ENCODE peak calls at places on chromosomes 6 and 20, in eight cellular contexts. One of them, this sample, is unnamed.

GRCh38 chr20:62363920-62364851 is 2.9 kb downstream of the LAMA5 start:
- DNase-seq in endothelial cell: no peak
- DNase-seq in Right ventricle myocardium inferior: peak
- DNase-seq in neural progenitor cell: peak
- DNase-seq in SK-MEL-5: no peak
- DNase-seq in left cardiac atrium: peak
- DNase-seq in stomach: no peak
- DNase-seq in stimulated activated CD4-positive, alpha-beta T cell treated with anti-CD3 and anti-CD28 coated beads, Interleukin-1b, Interleukin-23, amount 100 ng/mL, for 24 hours: no peak
- DNase-seq in this sample: peak

GRCh38 chr6:68994561-68994960 is 359.5 kb downstream of the ADGRB3 start:
- DNase-seq in SK-MEL-5: no peak
- DNase-seq in endothelial cell: no peak
- DNase-seq in stomach: no peak
- DNase-seq in Right ventricle myocardium inferior: no peak
- DNase-seq in left cardiac atrium: no peak
- DNase-seq in neural progenitor cell: no peak
- DNase-seq in stimulated activated CD4-positive, alpha-beta T cell treated with anti-CD3 and anti-CD28 coated beads, Interleukin-1b, Interleukin-23, amount 100 ng/mL, for 24 hours: no peak
- DNase-seq in this sample: no peak

GRCh38 chr6:251920-252319 is 40.4 kb upstream of the DUSP22 start:
- DNase-seq in Right ventricle myocardium inferior: no peak
- DNase-seq in SK-MEL-5: no peak
- DNase-seq in stomach: no peak
- DNase-seq in neural progenitor cell: no peak
- DNase-seq in endothelial cell: no peak
- DNase-seq in left cardiac atrium: no peak
- DNase-seq in stimulated activated CD4-positive, alpha-beta T cell treated with anti-CD3 and anti-CD28 coated beads, Interleukin-1b, Interleukin-23, amount 100 ng/mL, for 24 hours: no peak
- DNase-seq in this sample: no peak

GRCh38 chr6:166572370-166573261 is 13.9 kb downstream of the RAMACL start:
- DNase-seq in stimulated activated CD4-positive, alpha-beta T cell treated with anti-CD3 and anti-CD28 coated beads, Interleukin-1b, Interleukin-23, amount 100 ng/mL, for 24 hours: no peak
- DNase-seq in SK-MEL-5: no peak
- DNase-seq in Right ventricle myocardium inferior: peak
- DNase-seq in left cardiac atrium: no peak
- DNase-seq in stomach: no peak
- DNase-seq in neural progenitor cell: peak
- DNase-seq in endothelial cell: no peak
- DNase-seq in this sample: no peak

GRCh38 chr20:47453167-47453782 is 48.4 kb upstream of the NCOA3 start:
- DNase-seq in endothelial cell: no peak
- DNase-seq in neural progenitor cell: no peak
- DNase-seq in Right ventricle myocardium inferior: no peak
- DNase-seq in SK-MEL-5: peak
- DNase-seq in left cardiac atrium: no peak
- DNase-seq in stomach: no peak
- DNase-seq in stimulated activated CD4-positive, alpha-beta T cell treated with anti-CD3 and anti-CD28 coated beads, Interleukin-1b, Interleukin-23, amount 100 ng/mL, for 24 hours: peak
- DNase-seq in this sample: peak

GRCh38 chr6:95203153-95203754 is 374.1 kb upstream of the MANEA start:
- DNase-seq in neural progenitor cell: peak
- DNase-seq in SK-MEL-5: peak
- DNase-seq in left cardiac atrium: no peak
- DNase-seq in Right ventricle myocardium inferior: no peak
- DNase-seq in stimulated activated CD4-positive, alpha-beta T cell treated with anti-CD3 and anti-CD28 coated beads, Interleukin-1b, Interleukin-23, amount 100 ng/mL, for 24 hours: no peak
- DNase-seq in endothelial cell: peak
- DNase-seq in stomach: no peak
- DNase-seq in this sample: no peak

GRCh38 chr6:26189905-26190304 is 102.7 kb downstream of the HFE start:
- DNase-seq in stimulated activated CD4-positive, alpha-beta T cell treated with anti-CD3 and anti-CD28 coated beads, Interleukin-1b, Interleukin-23, amount 100 ng/mL, for 24 hours: no peak
- DNase-seq in stomach: no peak
- DNase-seq in endothelial cell: no peak
- DNase-seq in left cardiac atrium: no peak
- DNase-seq in Right ventricle myocardium inferior: no peak
- DNase-seq in SK-MEL-5: no peak
- DNase-seq in neural progenitor cell: no peak
- DNase-seq in this sample: no peak

GRCh38 chr20:21808863-21809664 is 103.6 kb downstream of the PAX1 start:
- DNase-seq in neural progenitor cell: peak
- DNase-seq in left cardiac atrium: peak
- DNase-seq in stomach: peak
- DNase-seq in stimulated activated CD4-positive, alpha-beta T cell treated with anti-CD3 and anti-CD28 coated beads, Interleukin-1b, Interleukin-23, amount 100 ng/mL, for 24 hours: peak
- DNase-seq in Right ventricle myocardium inferior: peak
- DNase-seq in SK-MEL-5: peak
- DNase-seq in endothelial cell: peak
- DNase-seq in this sample: peak

GRCh38 chr6:138404666-138405337 is 779 bp downstream of the HEBP2 start:
- DNase-seq in stimulated activated CD4-positive, alpha-beta T cell treated with anti-CD3 and anti-CD28 coated beads, Interleukin-1b, Interleukin-23, amount 100 ng/mL, for 24 hours: peak
- DNase-seq in neural progenitor cell: no peak
- DNase-seq in stomach: no peak
- DNase-seq in endothelial cell: no peak
- DNase-seq in Right ventricle myocardium inferior: no peak
- DNase-seq in SK-MEL-5: no peak
- DNase-seq in left cardiac atrium: peak
- DNase-seq in this sample: peak

GRCh38 chr6:150004101-150004782 is 21.1 kb downstream of the RAET1L start:
- DNase-seq in Right ventricle myocardium inferior: no peak
- DNase-seq in stomach: no peak
- DNase-seq in SK-MEL-5: no peak
- DNase-seq in stimulated activated CD4-positive, alpha-beta T cell treated with anti-CD3 and anti-CD28 coated beads, Interleukin-1b, Interleukin-23, amount 100 ng/mL, for 24 hours: no peak
- DNase-seq in endothelial cell: no peak
- DNase-seq in neural progenitor cell: no peak
- DNase-seq in left cardiac atrium: no peak
- DNase-seq in this sample: no peak

GRCh38 chr20:32534661-32535240 is 50.4 kb downstream of the NOL4L start:
- DNase-seq in SK-MEL-5: no peak
- DNase-seq in neural progenitor cell: no peak
- DNase-seq in stomach: no peak
- DNase-seq in left cardiac atrium: no peak
- DNase-seq in stimulated activated CD4-positive, alpha-beta T cell treated with anti-CD3 and anti-CD28 coated beads, Interleukin-1b, Interleukin-23, amount 100 ng/mL, for 24 hours: no peak
- DNase-seq in endothelial cell: no peak
- DNase-seq in Right ventricle myocardium inferior: no peak
- DNase-seq in this sample: no peak

GRCh38 chr20:53795170-53795569 is 201.5 kb upstream of the ZNF217 start:
- DNase-seq in endothelial cell: no peak
- DNase-seq in neural progenitor cell: no peak
- DNase-seq in Right ventricle myocardium inferior: no peak
- DNase-seq in stomach: no peak
- DNase-seq in left cardiac atrium: no peak
- DNase-seq in stimulated activated CD4-positive, alpha-beta T cell treated with anti-CD3 and anti-CD28 coated beads, Interleukin-1b, Interleukin-23, amount 100 ng/mL, for 24 hours: no peak
- DNase-seq in SK-MEL-5: no peak
- DNase-seq in this sample: no peak

GRCh38 chr6:87660226-87660886 is 41.7 kb downstream of the AKIRIN2 start:
- DNase-seq in stimulated activated CD4-positive, alpha-beta T cell treated with anti-CD3 and anti-CD28 coated beads, Interleukin-1b, Interleukin-23, amount 100 ng/mL, for 24 hours: no peak
- DNase-seq in neural progenitor cell: no peak
- DNase-seq in SK-MEL-5: no peak
- DNase-seq in Right ventricle myocardium inferior: no peak
- DNase-seq in left cardiac atrium: no peak
- DNase-seq in endothelial cell: no peak
- DNase-seq in stomach: no peak
- DNase-seq in this sample: no peak

GRCh38 chr20:48631114-48632016 is 196.4 kb downstream of the PREX1 start:
- DNase-seq in SK-MEL-5: no peak
- DNase-seq in left cardiac atrium: no peak
- DNase-seq in endothelial cell: no peak
- DNase-seq in Right ventricle myocardium inferior: no peak
- DNase-seq in neural progenitor cell: no peak
- DNase-seq in stimulated activated CD4-positive, alpha-beta T cell treated with anti-CD3 and anti-CD28 coated beads, Interleukin-1b, Interleukin-23, amount 100 ng/mL, for 24 hours: no peak
- DNase-seq in stomach: no peak
- DNase-seq in this sample: no peak

GRCh38 chr6:117449549-117450439 is 24.1 kb upstream of the ROS1 start:
- DNase-seq in left cardiac atrium: peak
- DNase-seq in neural progenitor cell: peak
- DNase-seq in stomach: peak
- DNase-seq in endothelial cell: peak
- DNase-seq in Right ventricle myocardium inferior: no peak
- DNase-seq in SK-MEL-5: peak
- DNase-seq in stimulated activated CD4-positive, alpha-beta T cell treated with anti-CD3 and anti-CD28 coated beads, Interleukin-1b, Interleukin-23, amount 100 ng/mL, for 24 hours: peak
- DNase-seq in this sample: peak

GRCh38 chr6:87702589-87702945 is 534 bp upstream of the AKIRIN2 start:
- DNase-seq in Right ventricle myocardium inferior: no peak
- DNase-seq in stimulated activated CD4-positive, alpha-beta T cell treated with anti-CD3 and anti-CD28 coated beads, Interleukin-1b, Interleukin-23, amount 100 ng/mL, for 24 hours: no peak
- DNase-seq in endothelial cell: no peak
- DNase-seq in SK-MEL-5: no peak
- DNase-seq in left cardiac atrium: no peak
- DNase-seq in neural progenitor cell: peak
- DNase-seq in stomach: no peak
- DNase-seq in this sample: no peak

GRCh38 chr20:2872304-2873009 is 824 bp upstream of the PTPRA start:
- DNase-seq in Right ventricle myocardium inferior: peak
- DNase-seq in SK-MEL-5: no peak
- DNase-seq in endothelial cell: peak
- DNase-seq in stomach: peak
- DNase-seq in neural progenitor cell: peak
- DNase-seq in stimulated activated CD4-positive, alpha-beta T cell treated with anti-CD3 and anti-CD28 coated beads, Interleukin-1b, Interleukin-23, amount 100 ng/mL, for 24 hours: peak
- DNase-seq in left cardiac atrium: peak
- DNase-seq in this sample: peak

GRCh38 chr6:33755070-33755869 is 8.6 kb upstream of the IP6K3 start:
- DNase-seq in stimulated activated CD4-positive, alpha-beta T cell treated with anti-CD3 and anti-CD28 coated beads, Interleukin-1b, Interleukin-23, amount 100 ng/mL, for 24 hours: no peak
- DNase-seq in stomach: no peak
- DNase-seq in SK-MEL-5: no peak
- DNase-seq in Right ventricle myocardium inferior: no peak
- DNase-seq in neural progenitor cell: peak
- DNase-seq in left cardiac atrium: no peak
- DNase-seq in endothelial cell: no peak
- DNase-seq in this sample: no peak